ENCODE peak calls at places on chromosomes 1 and 21, in six cellular contexts. J is neural progenitor cell, Q is anterior cingulate cortex, X is NCI-H1694 treated with DMSO at 0.1 percent for 48 hours, A is AG08396, T is brain microvascular endothelial cell. L is an unnamed sample.

GRCh38 chr1:28509705-28510349 is 4.0 kb downstream of the RCC1 start:
- DNase-seq in X (no peak), Q (no peak), J (no peak), T (no peak), A (no peak), L (no peak)

GRCh38 chr1:151799179-151800022 is 5.8 kb downstream of the LINGO4 start:
- DNase-seq in J (peak), T (no peak), X (no peak), A (no peak), Q (no peak), L (no peak)

GRCh38 chr1:1665815-1666251 is 7.0 kb upstream of the CDK11B start:
- DNase-seq in X (no peak), Q (no peak), T (no peak), A (no peak), J (peak), L (no peak)

GRCh38 chr1:161168906-161169305 is 2.7 kb downstream of the PPOX start:
- DNase-seq in Q (no peak), T (no peak), J (no peak), X (no peak), A (no peak), L (no peak)

GRCh38 chr1:164720329-164721036 is 161.5 kb downstream of the PBX1 start:
- DNase-seq in T (peak), J (no peak), Q (no peak), X (no peak), A (no peak), L (no peak)

GRCh38 chr1:4344065-4344753 is 310.2 kb upstream of the AJAP1 start:
- DNase-seq in X (no peak), J (no peak), T (no peak), A (no peak), Q (no peak), L (no peak)

GRCh38 chr1:238701024-238701423 is 685.3 kb upstream of the CHRM3 start:
- DNase-seq in J (no peak), T (no peak), Q (no peak), A (no peak), X (no peak), L (no peak)

GRCh38 chr1:8646189-8646588 is 171.3 kb downstream of the RERE start:
- DNase-seq in Q (no peak), T (no peak), J (no peak), X (no peak), A (no peak), L (no peak)

GRCh38 chr21:46097826-46098286 is at the start of gene COL6A2:
- DNase-seq in A (peak), T (peak), X (no peak), J (peak), Q (no peak), L (no peak)